ENCODE peak calls at places on chromosomes 1 and 21, in nine cellular contexts. I is testis; U is tibial nerve; F is CD8-positive, alpha-beta T cell; W is heart right ventricle; Z is upper lobe of right lung; E is right atrium auricular region; N is body of pancreas; C is H9. Q is an unnamed sample. For H3K4me1, the result is how much of the 10 kb centered on the place peaks cover.

GRCh38 chr1:16165548-16165947 is 9.7 kb upstream of the EPHA2 start:
- DNase-seq in I (no peak), U (no peak), F (no peak), W (no peak), Z (no peak), E (no peak), N (no peak), C (no peak), Q (no peak)

GRCh38 chr1:111988377-111988742 is 1.1 kb downstream of the KCND3 start:
- DNase-seq in I (no peak), U (no peak), F (no peak), W (no peak), Z (no peak), E (no peak), N (no peak), C (no peak), Q (no peak)

GRCh38 chr21:16169102-16169511 is 439.3 kb downstream of the USP25 start:
- DNase-seq in I (no peak), U (no peak), F (no peak), W (no peak), Z (no peak), E (no peak), N (no peak), C (no peak), Q (no peak)

GRCh38 chr1:4170953-4171352 is 270.9 kb upstream of the C1orf174 start:
- DNase-seq in I (peak), U (no peak), F (no peak), W (no peak), Z (peak), E (no peak), N (no peak), C (no peak), Q (no peak)

GRCh38 chr1:10765734-10766478 is 30.5 kb downstream of the CASZ1 start:
- DNase-seq in I (no peak), U (no peak), F (no peak), W (no peak), Z (no peak), E (no peak), N (peak), C (no peak), Q (peak)

GRCh38 chr1:70486676-70487470 is 75.8 kb downstream of the CTH start:
- DNase-seq in I (peak), U (no peak), F (no peak), W (no peak), Z (no peak), E (no peak), N (peak), C (no peak), Q (no peak)

GRCh38 chr1:9901148-9902059 is 8.7 kb downstream of the CTNNBIP1 start:
- DNase-seq in I (peak), U (no peak), F (no peak), W (peak), Z (peak), E (peak), N (peak), C (no peak), Q (peak)

GRCh38 chr1:171965802-171966201 is 124.5 kb downstream of the DNM3 start:
- DNase-seq in I (no peak), U (no peak), F (no peak), W (no peak), Z (no peak), E (no peak), N (no peak), C (no peak), Q (no peak)

GRCh38 chr1:62841587-62842169 is 57.7 kb downstream of the ATG4C start:
- DNase-seq in I (no peak), U (no peak), F (no peak), W (no peak), Z (no peak), E (no peak), N (no peak), C (no peak), Q (no peak)

GRCh38 chr1:113701429-113701828 is 57.9 kb downstream of the PHTF1 start:
- DNase-seq in I (no peak), U (no peak), F (no peak), W (no peak), Z (no peak), E (no peak), N (no peak), C (peak), Q (no peak)

GRCh38 chr1:204506969-204507316 is 9.3 kb upstream of the MDM4 start:
- DNase-seq in I (peak), U (peak), F (peak), W (peak), Z (no peak), E (peak), N (peak), C (peak), Q (no peak)

GRCh38 chr1:229855999-229856650 is 210.9 kb upstream of the GALNT2 start:
- DNase-seq in I (no peak), U (no peak), F (no peak), W (no peak), Z (no peak), E (no peak), N (peak), C (no peak), Q (no peak)

GRCh38 chr1:6108476-6108875 is 62.8 kb downstream of the KCNAB2 start:
- DNase-seq in I (no peak), U (no peak), F (no peak), W (no peak), Z (no peak), E (no peak), N (no peak), C (no peak), Q (no peak)

GRCh38 chr1:51558375-51558924 is 39.4 kb upstream of the EPS15 start:
- DNase-seq in I (no peak), U (no peak), F (no peak), W (no peak), Z (no peak), E (no peak), N (no peak), C (peak), Q (no peak)

GRCh38 chr1:66929289-66929688 is 4.5 kb downstream of the MIER1 start:
- DNase-seq in I (no peak), U (no peak), F (no peak), W (no peak), Z (no peak), E (no peak), N (no peak), C (no peak), Q (no peak)

GRCh38 chr1:66778266-66778665 is 22.8 kb downstream of the INSL5 start:
- DNase-seq in I (no peak), U (no peak), F (no peak), W (no peak), Z (no peak), E (no peak), N (no peak), C (no peak), Q (no peak)

GRCh38 chr1:46690931-46691411 is 19.3 kb downstream of the TEX38 start:
- DNase-seq in I (no peak), U (no peak), F (no peak), W (no peak), Z (no peak), E (no peak), N (no peak), C (no peak), Q (no peak)

GRCh38 chr1:2411801-2412394 is 466 bp downstream of the PEX10 start:
- DNase-seq in I (no peak), U (no peak), F (no peak), W (no peak), Z (no peak), E (no peak), N (peak), C (peak), Q (peak)

GRCh38 chr1:230542054-230542453 is 100.2 kb upstream of the COG2 start:
- DNase-seq in I (no peak), U (no peak), F (no peak), W (no peak), Z (no peak), E (no peak), N (no peak), C (no peak), Q (no peak)

GRCh38 chr1:95323117-95323516 is 89.1 kb downstream of the RWDD3 start:
- DNase-seq in I (no peak), U (no peak), F (no peak), W (no peak), Z (no peak), E (peak), N (no peak), C (no peak), Q (no peak)

GRCh38 chr1:20603473-20604464 is 14.9 kb downstream of the CDA start:
- DNase-seq in I (no peak), U (no peak), F (no peak), W (no peak), Z (no peak), E (no peak), N (no peak), C (no peak), Q (no peak)

GRCh38 chr1:243792891-243793290 is 57.2 kb downstream of the AKT3 start:
- DNase-seq in I (no peak), U (no peak), F (no peak), W (no peak), Z (no peak), E (no peak), N (no peak), C (no peak), Q (no peak)

GRCh38 chr1:50430010-50430405 is 6.8 kb upstream of the DMRTA2 start:
- DNase-seq in I (no peak), U (no peak), F (no peak), W (no peak), Z (no peak), E (no peak), N (no peak), C (no peak), Q (no peak)

GRCh38 chr1:3864884-3865283 is 7.6 kb downstream of the DFFB start:
- DNase-seq in I (no peak), U (no peak), F (no peak), W (no peak), Z (no peak), E (no peak), N (no peak), C (no peak), Q (no peak)

GRCh38 chr1:244700808-244701207 is 47.9 kb downstream of the DESI2 start:
- DNase-seq in I (no peak), U (no peak), F (no peak), W (no peak), Z (no peak), E (no peak), N (no peak), C (no peak), Q (no peak)

GRCh38 chr1:109392788-109393580 is 4.7 kb downstream of the SORT1 start:
- DNase-seq in I (peak), U (peak), F (no peak), W (peak), Z (peak), E (peak), N (peak), C (no peak), Q (peak)

GRCh38 chr1:95286479-95286878 is 52.5 kb downstream of the RWDD3 start:
- DNase-seq in I (no peak), U (no peak), F (no peak), W (no peak), Z (no peak), E (no peak), N (peak), C (no peak), Q (no peak)

GRCh38 chr1:11893907-11894251 is 32.3 kb downstream of the KIAA2013 start:
- DNase-seq in I (peak), U (no peak), F (peak), W (peak), Z (peak), E (no peak), N (peak), C (peak), Q (peak)

GRCh38 chr1:160400284-160400645 is at the start of gene VANGL2:
- DNase-seq in I (peak), U (no peak), F (no peak), W (peak), Z (peak), E (peak), N (peak), C (peak), Q (peak)

GRCh38 chr1:201551877-201552731 is 13.2 kb downstream of the NAV1 start:
- DNase-seq in I (peak), U (no peak), F (no peak), W (no peak), Z (no peak), E (no peak), N (no peak), C (no peak), Q (no peak)

GRCh38 chr1:6580119-6580587 is 359 bp downstream of the ZBTB48 start:
- DNase-seq in I (no peak), U (no peak), F (no peak), W (no peak), Z (no peak), E (no peak), N (no peak), C (no peak), Q (no peak)

GRCh38 chr1:228373681-228374571 is 32.7 kb downstream of the TRIM11 start:
- DNase-seq in I (no peak), U (no peak), F (no peak), W (peak), Z (peak), E (no peak), N (peak), C (no peak), Q (peak)

GRCh38 chr21:34612056-34612455 is 2.9 kb downstream of the RCAN1 start:
- DNase-seq in I (no peak), U (no peak), F (no peak), W (no peak), Z (no peak), E (no peak), N (no peak), C (no peak), Q (no peak)

GRCh38 chr21:34612557-34612956 is 2.4 kb downstream of the RCAN1 start:
- DNase-seq in I (no peak), U (no peak), F (no peak), W (no peak), Z (no peak), E (no peak), N (peak), C (no peak), Q (no peak)

GRCh38 chr21:34611528-34611927 is 3.4 kb downstream of the RCAN1 start:
- DNase-seq in I (no peak), U (no peak), F (no peak), W (no peak), Z (no peak), E (no peak), N (no peak), C (no peak), Q (no peak)

GRCh38 chr21:34609244-34609950 is 5.5 kb downstream of the RCAN1 start:
- DNase-seq in I (no peak), U (no peak), F (no peak), W (no peak), Z (no peak), E (peak), N (no peak), C (no peak), Q (no peak)

DNA sequence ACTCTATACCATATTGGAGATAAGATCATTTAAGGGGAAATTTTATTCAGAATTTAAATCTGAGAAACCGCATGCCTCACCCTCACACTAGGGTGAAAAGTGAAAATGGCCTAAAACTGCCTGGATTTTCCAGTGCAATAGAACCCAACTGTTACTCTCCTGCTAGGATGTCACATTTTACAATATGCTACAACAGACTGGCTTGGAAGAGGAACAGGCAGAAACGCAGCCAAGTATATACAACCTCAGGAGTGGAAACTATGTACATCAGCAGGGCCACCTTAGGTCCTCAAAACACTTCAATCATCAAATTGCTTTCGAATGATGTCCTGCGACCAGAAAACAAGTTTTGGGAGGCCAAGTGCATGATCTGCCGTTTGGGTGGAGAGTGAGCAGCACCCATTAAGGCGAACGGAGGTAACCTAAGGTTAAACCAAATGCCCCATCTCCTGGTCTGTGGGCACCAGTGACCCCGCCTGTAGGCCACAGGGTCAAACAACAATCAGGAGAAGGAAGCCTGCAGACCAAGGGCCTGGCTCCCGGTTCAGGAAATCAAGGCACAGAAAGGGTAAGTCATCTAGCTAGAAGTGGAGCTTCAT is 4.9 kb downstream of the RCAN1 start:
- DNase-seq in I (no peak), U (no peak), F (no peak), W (no peak), Z (no peak), E (peak), N (no peak), C (no peak), Q (no peak)
- TF ChIP-seq CTCF in I (no peak), U (no peak), F (no peak), W (no peak), Z (no peak), E (no peak), N (no peak), C (peak), Q (no peak)

GRCh38 chr1:42932442-42932941 is 26.2 kb downstream of the SLC2A1 start:
- DNase-seq in I (no peak), U (no peak), F (no peak), W (no peak), Z (peak), E (no peak), N (no peak), C (peak), Q (no peak)
- H3K4me1 ChIP-seq in I (under half), U (under half), F (half or more), W (under half), Z (under half), E (under half), N (under half), C (under half), Q (under half)

GRCh38 chr21:46024983-46025860 is 43.7 kb downstream of the COL6A1 start:
- DNase-seq in I (no peak), U (no peak), F (no peak), W (no peak), Z (no peak), E (no peak), N (no peak), C (no peak), Q (no peak)
- TF ChIP-seq CTCF in I (no peak), U (no peak), F (no peak), W (no peak), Z (no peak), E (no peak), N (no peak), C (no peak), Q (no peak)

GRCh38 chr1:156075158-156075557 is 7.1 kb downstream of the MEX3A start:
- DNase-seq in I (no peak), U (no peak), F (no peak), W (no peak), Z (no peak), E (no peak), N (no peak), C (peak), Q (no peak)

GRCh38 chr1:156075775-156076204 is 6.5 kb downstream of the MEX3A start:
- DNase-seq in I (no peak), U (no peak), F (no peak), W (no peak), Z (no peak), E (no peak), N (no peak), C (peak), Q (no peak)

GRCh38 chr1:156076609-156077429 is 5.4 kb downstream of the MEX3A start:
- DNase-seq in I (peak), U (no peak), F (no peak), W (peak), Z (peak), E (no peak), N (peak), C (peak), Q (peak)

GRCh38 chr1:156078728-156079127 is 3.5 kb downstream of the MEX3A start:
- DNase-seq in I (no peak), U (no peak), F (no peak), W (no peak), Z (no peak), E (no peak), N (no peak), C (no peak), Q (no peak)

GRCh38 chr1:156077430-156077760 is 4.9 kb downstream of the MEX3A start:
- DNase-seq in I (no peak), U (no peak), F (no peak), W (no peak), Z (no peak), E (no peak), N (no peak), C (peak), Q (no peak)
- H3K4me1 ChIP-seq in I (under half), U (under half), F (under half), W (under half), Z (under half), E (under half), N (under half), C (under half), Q (under half)

GRCh38 chr21:22145555-22145954 is 1147.3 kb downstream of the NCAM2 start:
- DNase-seq in I (no peak), U (no peak), F (no peak), W (no peak), Z (no peak), E (no peak), N (no peak), C (no peak), Q (no peak)
- TF ChIP-seq CTCF in I (no peak), U (no peak), F (no peak), W (no peak), Z (no peak), E (no peak), N (no peak), C (no peak), Q (no peak)

GRCh38 chr1:72355899-72356298 is 73.6 kb upstream of the NEGR1 start:
- DNase-seq in I (no peak), U (no peak), F (no peak), W (no peak), Z (no peak), E (no peak), N (no peak), C (no peak), Q (no peak)
- H3K4me1 ChIP-seq in I (under half), U (under half), F (under half), W (under half), Z (under half), E (under half), N (under half), C (under half), Q (under half)

DNA sequence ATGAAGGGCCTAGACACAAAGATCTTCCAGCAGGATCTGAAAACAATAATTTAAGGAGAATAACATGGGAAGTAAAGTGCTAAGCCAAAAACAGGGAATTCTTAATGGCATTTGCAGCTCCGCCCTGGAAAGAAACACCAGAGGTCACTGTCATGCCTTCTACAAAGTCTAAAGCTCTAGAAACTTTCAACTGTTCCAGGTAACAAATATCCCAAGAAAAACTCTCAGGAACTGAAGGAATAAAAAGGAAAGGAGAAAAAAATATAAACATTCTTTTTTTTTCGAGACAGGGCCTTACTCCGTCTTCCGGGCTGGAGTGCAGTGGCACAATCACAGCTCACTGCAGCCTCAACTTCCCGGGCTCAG is 13.2 kb downstream of the ZC3H12A start:
- DNase-seq in I (no peak), U (no peak), F (no peak), W (no peak), Z (no peak), E (no peak), N (no peak), C (no peak), Q (no peak)
- TF ChIP-seq CTCF in I (no peak), U (no peak), F (peak), W (no peak), Z (no peak), E (no peak), N (no peak), C (no peak), Q (no peak)

DNA sequence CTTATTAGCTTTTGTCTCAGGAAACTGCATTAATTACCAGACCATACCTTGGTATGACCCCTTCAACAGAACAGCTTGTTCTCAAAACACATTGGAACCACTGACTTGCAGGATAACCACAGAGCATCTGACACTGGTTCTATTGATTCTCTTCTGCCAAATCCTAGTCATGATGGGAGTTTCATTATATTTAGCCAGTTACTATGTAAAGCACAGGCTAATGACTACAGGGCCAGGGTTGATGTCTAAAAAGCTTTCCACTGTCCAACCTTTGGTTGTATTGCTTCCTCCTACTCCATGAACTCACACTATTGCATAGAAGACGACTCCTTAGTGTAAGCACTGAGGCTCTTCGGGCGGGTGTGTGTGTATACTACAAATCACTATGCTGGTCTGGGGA is 3.8 kb downstream of the STMN1 start:
- DNase-seq in I (no peak), U (no peak), F (no peak), W (no peak), Z (no peak), E (no peak), N (no peak), C (no peak), Q (no peak)
- H3K4me1 ChIP-seq in I (under half), U (under half), F (under half), W (under half), Z (under half), E (under half), N (under half), C (under half), Q (under half)

Q was measured in right lobe of liver.